ENCODE peak calls at places on chromosomes 16 and 17, in four cellular contexts. R is NCI-H510A treated with DMSO at 0.1 percent for 48 hours, E is MG63, Q is head of caudate nucleus. O is an unnamed sample.
A peak's percentile ranks its signal among the peaks of the same experiment; 100 is the strongest.

GRCh38 chr17:61458000-61458399 is 5.8 kb downstream of the TBX4 start:
- DNase-seq in R (no peak), E (no peak), Q (no peak), O (no peak)

GRCh38 chr17:74833501-74834361 is 26.0 kb downstream of the GRIN2C start:
- DNase-seq in R (peak; percentile 18), E (peak; percentile 80), Q (peak; percentile 27), O (no peak)

GRCh38 chr16:82657239-82657638 is 30.5 kb downstream of the CDH13 start:
- DNase-seq in R (no peak), E (no peak), Q (no peak), O (no peak)

GRCh38 chr17:61511480-61512182 is 59.4 kb downstream of the TBX4 start:
- DNase-seq in R (no peak), E (no peak), Q (no peak), O (no peak)

GRCh38 chr16:64654137-64654652 is 467.7 kb downstream of the CDH11 start:
- DNase-seq in R (no peak), E (no peak), Q (no peak), O (no peak)

GRCh38 chr17:15036238-15036637 is 228.9 kb downstream of the PMP22 start:
- DNase-seq in R (no peak), E (no peak), Q (no peak), O (no peak)

GRCh38 chr17:7384489-7385081 is 3.7 kb downstream of the TNK1 start:
- DNase-seq in R (no peak), E (no peak), Q (no peak), O (no peak)

GRCh38 chr17:77723909-77724875 is 234.3 kb upstream of the TNRC6C start:
- DNase-seq in R (peak; percentile 77), E (no peak), Q (no peak), O (no peak)

GRCh38 chr17:48718781-48719641 is 3.3 kb downstream of the PRAC1 start:
- DNase-seq in R (peak; percentile 48), E (peak; percentile 60), Q (no peak), O (no peak)

GRCh38 chr17:27396941-27397340 is 59.3 kb upstream of the KSR1 start:
- DNase-seq in R (no peak), E (no peak), Q (no peak), O (no peak)

GRCh38 chr17:9977175-9977574 is 72.1 kb upstream of the RCVRN start:
- DNase-seq in R (no peak), E (no peak), Q (no peak), O (no peak)

GRCh38 chr16:82152641-82153094 is 17.4 kb downstream of the MPHOSPH6 start:
- DNase-seq in R (no peak), E (no peak), Q (no peak), O (no peak)